ENCODE peak calls at places on chromosomes 5 and 9, in seven cellular contexts. V is mesenchymal stem cell, N is right atrium auricular region, Z is left lung, A is adipocyte, F is left ventricle myocardium inferior, X is uterus. S is an unnamed sample.

GRCh38 chr9:87338075-87338989 is 159.3 kb upstream of the DAPK1 start:
- DNase-seq in V (no peak), N (no peak), Z (no peak), A (no peak), F (no peak), X (no peak), S (no peak)

GRCh38 chr9:2570615-2571479 is 50.7 kb upstream of the VLDLR start:
- DNase-seq in V (peak), N (peak), Z (peak), A (peak), F (peak), X (peak), S (peak)

GRCh38 chr9:92740446-92740961 is 24.1 kb downstream of the BICD2 start:
- DNase-seq in V (no peak), N (no peak), Z (peak), A (no peak), F (no peak), X (no peak), S (peak)

GRCh38 chr9:129250786-129251185 is 72.7 kb upstream of the IER5L start:
- DNase-seq in V (peak), N (no peak), Z (no peak), A (no peak), F (no peak), X (no peak), S (no peak)

GRCh38 chr5:114362197-114362976 is 517 bp downstream of the KCNN2 start:
- DNase-seq in V (peak), N (no peak), Z (peak), A (peak), F (peak), X (no peak), S (peak)

GRCh38 chr5:72040513-72040912 is 66.8 kb upstream of the MAP1B start:
- DNase-seq in V (no peak), N (no peak), Z (no peak), A (no peak), F (no peak), X (no peak), S (no peak)

GRCh38 chr9:80866576-80867227 is 822.6 kb downstream of the TLE1 start:
- DNase-seq in V (peak), N (no peak), Z (no peak), A (no peak), F (no peak), X (no peak), S (no peak)

GRCh38 chr5:11037941-11038340 is 276.9 kb upstream of the DAP start:
- DNase-seq in V (no peak), N (no peak), Z (no peak), A (no peak), F (no peak), X (no peak), S (no peak)

GRCh38 chr9:21779397-21779796 is 23.0 kb upstream of the MTAP start:
- DNase-seq in V (no peak), N (no peak), Z (no peak), A (peak), F (no peak), X (no peak), S (no peak)

GRCh38 chr9:89542461-89543021 is 44.6 kb upstream of the SEMA4D start:
- DNase-seq in V (no peak), N (no peak), Z (no peak), A (no peak), F (no peak), X (no peak), S (no peak)

GRCh38 chr9:81690251-81690851 is 1.0 kb upstream of the TLE1 start:
- DNase-seq in V (no peak), N (peak), Z (peak), A (peak), F (no peak), X (peak), S (peak)

GRCh38 chr9:121819511-121820231 is 168.2 kb downstream of the DAB2IP start:
- DNase-seq in V (peak), N (no peak), Z (no peak), A (peak), F (no peak), X (no peak), S (peak)

GRCh38 chr5:80957031-80957761 is 3.0 kb upstream of the RASGRF2 start:
- DNase-seq in V (no peak), N (no peak), Z (no peak), A (no peak), F (no peak), X (no peak), S (no peak)

GRCh38 chr9:71446499-71447411 is 321.6 kb downstream of the CEMIP2 start:
- DNase-seq in V (peak), N (no peak), Z (peak), A (peak), F (no peak), X (no peak), S (peak)

GRCh38 chr5:148374693-148375360 is 8.9 kb upstream of the FBXO38 start:
- DNase-seq in V (peak), N (no peak), Z (peak), A (peak), F (no peak), X (no peak), S (no peak)

GRCh38 chr5:130141689-130142320 is 237.5 kb downstream of the CHSY3 start:
- DNase-seq in V (peak), N (no peak), Z (no peak), A (peak), F (no peak), X (no peak), S (peak)

GRCh38 chr9:134858051-134858841 is 22.4 kb upstream of the FCN2 start:
- DNase-seq in V (no peak), N (no peak), Z (peak), A (no peak), F (no peak), X (peak), S (no peak)

GRCh38 chr5:148125641-148126040 is 42.7 kb upstream of the SPINK14 start:
- DNase-seq in V (peak), N (no peak), Z (no peak), A (peak), F (no peak), X (no peak), S (no peak)

GRCh38 chr5:54701179-54701578 is 183.6 kb downstream of the SNX18 start:
- DNase-seq in V (peak), N (no peak), Z (peak), A (peak), F (no peak), X (peak), S (no peak)

GRCh38 chr5:32109236-32109635 is 64.9 kb downstream of the GOLPH3 start:
- DNase-seq in V (no peak), N (no peak), Z (no peak), A (no peak), F (no peak), X (no peak), S (no peak)

GRCh38 chr9:93121316-93122241 is 12.5 kb downstream of the NINJ1 start:
- DNase-seq in V (no peak), N (no peak), Z (peak), A (no peak), F (peak), X (no peak), S (peak)

GRCh38 chr5:95283022-95283615 is 1.8 kb downstream of the MCTP1 start:
- DNase-seq in V (no peak), N (no peak), Z (no peak), A (no peak), F (no peak), X (no peak), S (no peak)

GRCh38 chr9:89436963-89437625 is 60.8 kb downstream of the SEMA4D start:
- DNase-seq in V (no peak), N (no peak), Z (peak), A (no peak), F (no peak), X (no peak), S (no peak)

GRCh38 chr9:130900701-130901497 is 4.3 kb upstream of the QRFP start:
- DNase-seq in V (no peak), N (no peak), Z (no peak), A (no peak), F (no peak), X (no peak), S (no peak)

GRCh38 chr5:13567819-13568218 is 376.7 kb downstream of the DNAH5 start:
- DNase-seq in V (peak), N (no peak), Z (no peak), A (peak), F (no peak), X (no peak), S (no peak)

GRCh38 chr5:160479926-160480325 is 58.3 kb downstream of the PTTG1 start:
- DNase-seq in V (no peak), N (no peak), Z (no peak), A (peak), F (no peak), X (no peak), S (no peak)
- H3K4me3 ChIP-seq in V (no peak), N (no peak), Z (no peak), A (no peak), F (no peak), X (no peak), S (no peak)

GRCh38 chr5:68954618-68954910 is 139.2 kb upstream of the SLC30A5 start:
- DNase-seq in V (no peak), N (no peak), Z (no peak), A (no peak), F (no peak), X (no peak), S (no peak)
- H3K4me3 ChIP-seq in V (peak), N (no peak), Z (no peak), A (peak), F (no peak), X (no peak), S (no peak)

DNA sequence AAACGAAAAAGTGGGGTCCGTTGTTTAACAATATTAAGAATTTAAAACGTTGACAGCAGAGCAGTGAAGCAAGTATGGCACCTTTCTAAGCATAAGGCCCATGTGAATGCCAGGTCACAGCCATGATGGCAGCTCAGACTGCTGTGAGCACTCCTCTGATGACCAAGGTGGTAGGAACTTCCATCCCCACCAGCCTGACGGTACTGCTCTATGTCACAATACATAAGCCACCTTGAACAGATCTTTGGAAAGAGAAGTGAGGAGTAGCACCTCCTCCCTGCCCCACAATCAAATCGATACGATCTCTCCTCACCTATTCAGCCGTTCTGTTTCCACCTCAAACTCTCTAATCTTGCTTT is 105.9 kb downstream of the DCP2 start:
- DNase-seq in V (no peak), N (no peak), Z (no peak), A (no peak), F (no peak), X (no peak), S (no peak)
- H3K4me3 ChIP-seq in V (no peak), N (no peak), Z (no peak), A (no peak), F (no peak), X (no peak), S (no peak)

DNA sequence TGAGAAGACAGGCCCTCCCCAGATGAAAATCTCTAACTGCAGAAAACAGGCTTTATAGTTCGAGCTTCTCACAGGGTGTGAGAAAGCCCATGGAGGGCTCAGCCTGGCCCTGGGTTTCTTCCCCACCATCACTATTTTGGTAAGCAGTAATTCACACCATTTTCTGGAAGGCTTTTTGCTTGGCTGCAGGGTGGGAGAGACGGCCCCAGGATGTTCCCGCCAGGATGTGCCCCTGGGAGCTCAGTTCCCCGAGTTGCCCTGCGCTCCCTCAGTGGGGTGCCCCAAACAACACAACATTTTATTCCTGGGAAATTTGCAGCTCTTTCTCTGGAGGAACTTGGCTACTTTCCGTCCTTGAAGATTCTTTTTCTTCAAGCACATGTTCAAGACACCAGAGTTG is 100.8 kb downstream of the HSD17B3 start:
- DNase-seq in V (no peak), N (no peak), Z (no peak), A (no peak), F (no peak), X (no peak), S (no peak)
- H3K4me3 ChIP-seq in V (no peak), N (no peak), Z (no peak), A (no peak), F (no peak), X (no peak), S (no peak)

DNA sequence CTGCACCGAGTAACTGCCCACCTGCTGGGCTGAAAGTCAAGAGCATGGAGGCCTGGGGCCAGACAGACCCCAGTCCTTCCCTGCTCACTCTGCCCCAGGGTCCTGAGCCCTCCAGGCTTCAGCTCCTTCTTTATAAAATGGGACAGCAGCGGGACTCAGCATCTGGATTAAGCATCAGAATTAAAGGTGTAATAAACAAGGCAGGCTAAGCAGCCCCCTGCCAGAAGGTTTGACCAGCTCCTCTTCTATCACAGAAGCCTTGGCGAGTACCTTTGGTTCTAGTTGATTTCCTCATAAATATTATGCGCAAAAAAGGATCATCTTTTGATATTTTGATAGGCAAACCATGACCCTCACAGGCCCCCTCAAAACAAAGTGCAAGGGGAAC is 5.3 kb downstream of the GFI1B start:
- DNase-seq in V (no peak), N (no peak), Z (no peak), A (no peak), F (no peak), X (no peak), S (no peak)
- H3K4me3 ChIP-seq in V (no peak), N (no peak), Z (no peak), A (no peak), F (no peak), X (no peak), S (no peak)